ENCODE peak calls at places on chromosomes 1 and 21, in four cellular contexts. K is K562, M is HCT116, R is HepG2. I is an unnamed sample.

GRCh38 chr1:153571706-153572105 is 6.1 kb upstream of the S100A2 start:
- DNase-seq in K (no peak), M (no peak), R (no peak), I (no peak)

GRCh38 chr1:21342961-21343838 is 52.9 kb upstream of the ECE1 start:
- DNase-seq in K (no peak), M (no peak), R (no peak), I (no peak)

GRCh38 chr1:52857443-52857842 is 14.9 kb downstream of the ZYG11A start:
- DNase-seq in K (no peak), M (no peak), R (no peak), I (no peak)

GRCh38 chr1:187045371-187045770 is 216.6 kb downstream of the PLA2G4A start:
- DNase-seq in K (no peak), M (no peak), R (no peak), I (no peak)

GRCh38 chr1:16724718-16725438 is 15.4 kb upstream of the RNU1-4 start:
- DNase-seq in K (peak), M (no peak), R (no peak), I (no peak)

GRCh38 chr1:103457856-103458255 is 67.6 kb upstream of the RNPC3 start:
- DNase-seq in K (no peak), M (no peak), R (no peak), I (no peak)

GRCh38 chr1:209674957-209675566 is at the start of gene G0S2:
- DNase-seq in K (no peak), M (no peak), R (no peak), I (no peak)

GRCh38 chr21:41760411-41760810 is 6.4 kb downstream of the RIPK4 start:
- DNase-seq in K (no peak), M (no peak), R (no peak), I (no peak)

GRCh38 chr1:110033421-110033820 is 1.0 kb upstream of the STRIP1 start:
- DNase-seq in K (no peak), M (no peak), R (no peak), I (no peak)

GRCh38 chr1:110339427-110340206 is 440 bp downstream of the RBM15 start:
- DNase-seq in K (peak), M (no peak), R (peak), I (no peak)

GRCh38 chr1:172423336-172423735 is 2.9 kb downstream of the C1orf105 start:
- DNase-seq in K (no peak), M (no peak), R (no peak), I (no peak)

GRCh38 chr1:116768416-116768815 is 14.2 kb downstream of the CD2 start:
- DNase-seq in K (no peak), M (no peak), R (no peak), I (no peak)

GRCh38 chr1:55707196-55707595 is 492.0 kb upstream of the USP24 start:
- DNase-seq in K (no peak), M (no peak), R (no peak), I (no peak)

GRCh38 chr1:76281306-76281705 is 206.8 kb downstream of the ST6GALNAC3 start:
- DNase-seq in K (no peak), M (no peak), R (no peak), I (no peak)

GRCh38 chr1:28180310-28181305 is 4.1 kb upstream of the PTAFR start:
- DNase-seq in K (no peak), M (no peak), R (no peak), I (no peak)

GRCh38 chr1:61450454-61451213 is 274.3 kb downstream of the TM2D1 start:
- DNase-seq in K (no peak), M (no peak), R (peak), I (no peak)

GRCh38 chr21:34088752-34089151 is 15.4 kb downstream of the MRPS6 start:
- DNase-seq in K (no peak), M (no peak), R (no peak), I (no peak)

DNA sequence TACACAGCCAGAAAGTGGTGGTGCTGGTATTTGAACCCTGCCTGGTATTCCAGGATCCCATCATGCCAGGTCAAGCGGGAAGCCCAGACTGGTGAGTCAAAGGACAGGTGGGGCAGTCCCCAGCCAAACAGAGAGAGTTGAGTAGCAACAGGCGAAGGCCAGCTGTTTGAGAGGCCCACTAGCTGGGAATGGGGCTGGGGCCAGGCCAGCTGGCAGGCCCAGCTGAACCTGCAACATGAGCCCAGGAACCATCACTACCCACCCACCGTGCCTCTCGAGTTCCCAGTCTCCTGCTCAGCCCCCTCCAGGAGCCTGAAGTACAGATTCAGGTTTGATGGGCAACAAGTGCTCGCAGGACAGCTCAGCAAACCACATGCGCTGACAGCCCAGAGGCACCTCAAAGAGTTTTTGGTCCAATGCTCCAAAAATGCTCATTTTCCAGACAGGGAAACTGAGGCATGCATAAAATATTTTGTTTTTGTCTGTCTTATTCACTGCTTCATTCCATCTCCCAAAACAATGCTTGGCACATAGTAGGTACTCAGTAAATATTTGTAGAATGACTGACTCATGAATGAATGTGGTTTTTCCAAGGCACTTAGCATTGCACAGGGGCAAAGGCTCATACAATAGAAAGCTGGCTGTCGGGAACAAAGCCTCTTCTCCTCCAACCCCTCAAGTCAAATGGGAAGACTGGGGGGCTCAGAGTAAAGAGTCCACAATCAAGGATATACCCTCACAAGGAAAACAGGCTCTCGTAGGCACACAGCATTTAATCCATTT is 42.5 kb upstream of the CLIC4 start:
- DNase-seq in K (no peak), M (no peak), R (peak), I (no peak)
- TF ChIP-seq TCF7L2 in K (no peak), M (no peak), R (no peak), I (no peak)

GRCh38 chr1:46405724-46406123 is 11.6 kb downstream of the FAAH start:
- DNase-seq in K (no peak), M (no peak), R (no peak), I (no peak)
- TF ChIP-seq TCF7L2 in K (no peak), M (no peak), R (no peak), I (no peak)

GRCh38 chr1:107953551-107953950 is 11.4 kb downstream of the VAV3 start:
- DNase-seq in K (no peak), M (no peak), R (no peak), I (no peak)
- TF ChIP-seq TCF7L2 in K (no peak), M (no peak), R (no peak), I (no peak)

GRCh38 chr1:240107058-240107684 is 15.5 kb downstream of the FMN2 start:
- DNase-seq in K (no peak), M (no peak), R (no peak), I (no peak)
- TF ChIP-seq TCF7L2 in K (no peak), M (no peak), R (no peak), I (no peak)

GRCh38 chr1:107139833-107140702 is 771 bp upstream of the NTNG1 start:
- DNase-seq in K (no peak), M (no peak), R (no peak), I (no peak)
- TF ChIP-seq TCF7L2 in K (no peak), M (no peak), R (no peak), I (no peak)

DNA sequence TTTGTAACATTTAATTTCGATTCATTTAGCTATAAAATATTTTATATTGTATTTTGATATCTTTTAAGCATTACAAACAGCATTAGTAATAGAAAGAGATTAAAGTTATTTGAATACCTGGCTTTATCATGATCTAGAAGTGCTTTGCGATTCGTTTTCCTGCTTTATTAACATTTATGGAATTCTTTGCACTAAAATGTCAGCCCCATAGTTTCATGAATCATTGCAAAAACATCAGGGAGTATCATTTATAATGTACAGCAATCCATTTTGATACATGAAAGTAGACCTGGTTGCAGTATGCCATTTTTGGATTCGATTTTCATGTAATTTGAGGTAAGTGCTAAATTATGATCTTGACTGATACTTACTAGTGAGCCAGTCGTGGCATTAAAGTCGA is 108.0 kb upstream of the DPYD start:
- DNase-seq in K (no peak), M (no peak), R (no peak), I (no peak)
- TF ChIP-seq TCF7L2 in K (no peak), M (no peak), R (no peak), I (no peak)